ENCODE peak calls at places on chromosome 2, in seven cellular contexts. One of them, this sample, is unnamed.

GRCh38 chr2:14975401-14975800 is 342.9 kb downstream of the LRATD1 start:
- DNase-seq in adipocyte: peak
- DNase-seq in heart left ventricle: no peak
- DNase-seq in esophagus squamous epithelium: no peak
- DNase-seq in NCI-H2029: no peak
- DNase-seq in amniotic epithelial cell: no peak
- DNase-seq in posterior cingulate gyrus: no peak
- DNase-seq in this sample: no peak

GRCh38 chr2:84830758-84831500 is 50.0 kb downstream of the TRABD2A start:
- DNase-seq in heart left ventricle: no peak
- DNase-seq in adipocyte: no peak
- DNase-seq in NCI-H2029: no peak
- DNase-seq in esophagus squamous epithelium: no peak
- DNase-seq in posterior cingulate gyrus: no peak
- DNase-seq in amniotic epithelial cell: no peak
- DNase-seq in this sample: no peak

GRCh38 chr2:174491947-174492346 is 5.1 kb upstream of the GPR155 start:
- DNase-seq in adipocyte: no peak
- DNase-seq in esophagus squamous epithelium: no peak
- DNase-seq in NCI-H2029: no peak
- DNase-seq in heart left ventricle: no peak
- DNase-seq in amniotic epithelial cell: no peak
- DNase-seq in posterior cingulate gyrus: no peak
- DNase-seq in this sample: no peak

GRCh38 chr2:69054431-69054830 is 41.5 kb downstream of the ANTXR1 start:
- DNase-seq in esophagus squamous epithelium: no peak
- DNase-seq in posterior cingulate gyrus: no peak
- DNase-seq in adipocyte: no peak
- DNase-seq in amniotic epithelial cell: peak
- DNase-seq in heart left ventricle: no peak
- DNase-seq in NCI-H2029: no peak
- DNase-seq in this sample: no peak

GRCh38 chr2:146665801-146666200 is 1179.0 kb upstream of the ACVR2A start:
- DNase-seq in amniotic epithelial cell: peak
- DNase-seq in esophagus squamous epithelium: no peak
- DNase-seq in heart left ventricle: no peak
- DNase-seq in posterior cingulate gyrus: no peak
- DNase-seq in adipocyte: peak
- DNase-seq in NCI-H2029: no peak
- DNase-seq in this sample: no peak

GRCh38 chr2:120205901-120206581 is 17.2 kb downstream of the TMEM185B start:
- DNase-seq in posterior cingulate gyrus: no peak
- DNase-seq in heart left ventricle: no peak
- DNase-seq in adipocyte: no peak
- DNase-seq in esophagus squamous epithelium: no peak
- DNase-seq in NCI-H2029: no peak
- DNase-seq in amniotic epithelial cell: no peak
- DNase-seq in this sample: peak

GRCh38 chr2:51120754-51121280 is 88.9 kb upstream of the NRXN1 start:
- DNase-seq in posterior cingulate gyrus: no peak
- DNase-seq in NCI-H2029: no peak
- DNase-seq in heart left ventricle: no peak
- DNase-seq in amniotic epithelial cell: no peak
- DNase-seq in esophagus squamous epithelium: no peak
- DNase-seq in adipocyte: no peak
- DNase-seq in this sample: no peak

GRCh38 chr2:119694994-119695521 is 16.1 kb downstream of the TMEM177 start:
- DNase-seq in amniotic epithelial cell: peak
- DNase-seq in heart left ventricle: no peak
- DNase-seq in NCI-H2029: peak
- DNase-seq in adipocyte: peak
- DNase-seq in posterior cingulate gyrus: peak
- DNase-seq in esophagus squamous epithelium: no peak
- DNase-seq in this sample: no peak

This sample was measured in NCI-H146.